ENCODE peak calls at places on chromosomes 11 and 22, in seven cellular contexts. One of them, this sample, is unnamed.

GRCh38 chr11:71228961-71229360 is 23.4 kb downstream of the SHANK2 start:
- DNase-seq in H1: no peak
- DNase-seq in IMR-90: no peak
- DNase-seq in HCT116: no peak
- DNase-seq in HepG2: no peak
- DNase-seq in K562: no peak
- DNase-seq in GM12878: no peak
- DNase-seq in this sample: no peak

GRCh38 chr11:46183819-46184218 is 62.6 kb upstream of the PHF21A start:
- DNase-seq in H1: no peak
- DNase-seq in IMR-90: peak
- DNase-seq in HCT116: no peak
- DNase-seq in HepG2: no peak
- DNase-seq in K562: no peak
- DNase-seq in GM12878: no peak
- DNase-seq in this sample: no peak

GRCh38 chr11:72962084-72962483 is 147.9 kb downstream of the ATG16L2 start:
- DNase-seq in H1: no peak
- DNase-seq in IMR-90: peak
- DNase-seq in HCT116: no peak
- DNase-seq in HepG2: no peak
- DNase-seq in K562: no peak
- DNase-seq in GM12878: no peak
- DNase-seq in this sample: no peak

GRCh38 chr11:69465236-69466000 is 16.0 kb upstream of the LINC01488 start:
- DNase-seq in H1: no peak
- DNase-seq in IMR-90: no peak
- DNase-seq in HCT116: no peak
- DNase-seq in HepG2: no peak
- DNase-seq in K562: no peak
- DNase-seq in GM12878: no peak
- DNase-seq in this sample: no peak

GRCh38 chr11:45930031-45930794 is 7.8 kb downstream of the LARGE2 start:
- DNase-seq in H1: no peak
- DNase-seq in IMR-90: no peak
- DNase-seq in HCT116: no peak
- DNase-seq in HepG2: no peak
- DNase-seq in K562: peak
- DNase-seq in GM12878: peak
- DNase-seq in this sample: no peak

GRCh38 chr11:44766972-44767278 is 40.2 kb downstream of the TSPAN18 start:
- DNase-seq in H1: peak
- DNase-seq in IMR-90: peak
- DNase-seq in HCT116: no peak
- DNase-seq in HepG2: no peak
- DNase-seq in K562: no peak
- DNase-seq in GM12878: no peak
- DNase-seq in this sample: no peak

GRCh38 chr22:29820941-29821789 is 16.9 kb downstream of the ASCC2 start:
- DNase-seq in H1: no peak
- DNase-seq in IMR-90: peak
- DNase-seq in HCT116: peak
- DNase-seq in HepG2: peak
- DNase-seq in K562: peak
- DNase-seq in GM12878: peak
- DNase-seq in this sample: peak

GRCh38 chr11:10605941-10606381 is 37.5 kb upstream of the LYVE1 start:
- DNase-seq in H1: no peak
- DNase-seq in IMR-90: peak
- DNase-seq in HCT116: no peak
- DNase-seq in HepG2: peak
- DNase-seq in K562: peak
- DNase-seq in GM12878: no peak
- DNase-seq in this sample: no peak

GRCh38 chr11:3983101-3983500 is 111.5 kb upstream of the RRM1 start:
- DNase-seq in H1: no peak
- DNase-seq in IMR-90: no peak
- DNase-seq in HCT116: no peak
- DNase-seq in HepG2: no peak
- DNase-seq in K562: no peak
- DNase-seq in GM12878: no peak
- DNase-seq in this sample: no peak

GRCh38 chr22:47196881-47197701 is 434.6 kb downstream of the TBC1D22A start:
- DNase-seq in H1: no peak
- DNase-seq in IMR-90: no peak
- DNase-seq in HCT116: no peak
- DNase-seq in HepG2: no peak
- DNase-seq in K562: no peak
- DNase-seq in GM12878: no peak
- DNase-seq in this sample: no peak

GRCh38 chr11:60777572-60777971 is 7.6 kb upstream of the MS4A10 start:
- DNase-seq in H1: no peak
- DNase-seq in IMR-90: peak
- DNase-seq in HCT116: no peak
- DNase-seq in HepG2: peak
- DNase-seq in K562: no peak
- DNase-seq in GM12878: no peak
- DNase-seq in this sample: peak

GRCh38 chr22:26588749-26589366 is 1.1 kb downstream of the TPST2 start:
- DNase-seq in H1: no peak
- DNase-seq in IMR-90: no peak
- DNase-seq in HCT116: no peak
- DNase-seq in HepG2: peak
- DNase-seq in K562: peak
- DNase-seq in GM12878: no peak
- DNase-seq in this sample: no peak

GRCh38 chr11:102085864-102086551 is 24.2 kb upstream of the YAP1 start:
- DNase-seq in H1: no peak
- DNase-seq in IMR-90: peak
- DNase-seq in HCT116: peak
- DNase-seq in HepG2: peak
- DNase-seq in K562: no peak
- DNase-seq in GM12878: no peak
- DNase-seq in this sample: peak

GRCh38 chr11:81359476-81359875 is 1374.2 kb downstream of the FAM181B start:
- DNase-seq in H1: no peak
- DNase-seq in IMR-90: no peak
- DNase-seq in HCT116: no peak
- DNase-seq in HepG2: no peak
- DNase-seq in K562: no peak
- DNase-seq in GM12878: no peak
- DNase-seq in this sample: no peak

GRCh38 chr22:36898690-36899089 is 14.7 kb upstream of the CSF2RB start:
- DNase-seq in H1: no peak
- DNase-seq in IMR-90: no peak
- DNase-seq in HCT116: no peak
- DNase-seq in HepG2: no peak
- DNase-seq in K562: no peak
- DNase-seq in GM12878: no peak
- DNase-seq in this sample: no peak

GRCh38 chr11:9895016-9895415 is 231.1 kb downstream of the SWAP70 start:
- DNase-seq in H1: no peak
- DNase-seq in IMR-90: peak
- DNase-seq in HCT116: no peak
- DNase-seq in HepG2: no peak
- DNase-seq in K562: no peak
- DNase-seq in GM12878: no peak
- DNase-seq in this sample: no peak

GRCh38 chr11:109241988-109242387 is 180.0 kb upstream of the C11orf87 start:
- DNase-seq in H1: no peak
- DNase-seq in IMR-90: no peak
- DNase-seq in HCT116: no peak
- DNase-seq in HepG2: no peak
- DNase-seq in K562: no peak
- DNase-seq in GM12878: no peak
- DNase-seq in this sample: no peak

GRCh38 chr11:62433553-62434301 is 14.9 kb downstream of the SCGB1A1 start:
- DNase-seq in H1: no peak
- DNase-seq in IMR-90: no peak
- DNase-seq in HCT116: no peak
- DNase-seq in HepG2: no peak
- DNase-seq in K562: no peak
- DNase-seq in GM12878: no peak
- DNase-seq in this sample: no peak

GRCh38 chr22:46792841-46793261 is 30.4 kb downstream of the TBC1D22A start:
- DNase-seq in H1: no peak
- DNase-seq in IMR-90: no peak
- DNase-seq in HCT116: no peak
- DNase-seq in HepG2: no peak
- DNase-seq in K562: no peak
- DNase-seq in GM12878: no peak
- DNase-seq in this sample: no peak

GRCh38 chr11:96178014-96178745 is 164.8 kb downstream of the MAML2 start:
- DNase-seq in H1: no peak
- DNase-seq in IMR-90: no peak
- DNase-seq in HCT116: no peak
- DNase-seq in HepG2: no peak
- DNase-seq in K562: no peak
- DNase-seq in GM12878: no peak
- DNase-seq in this sample: no peak

GRCh38 chr11:119832132-119832531 is 103.1 kb upstream of the NECTIN1 start:
- DNase-seq in H1: no peak
- DNase-seq in IMR-90: no peak
- DNase-seq in HCT116: no peak
- DNase-seq in HepG2: no peak
- DNase-seq in K562: no peak
- DNase-seq in GM12878: no peak
- DNase-seq in this sample: no peak

GRCh38 chr11:64120951-64121569 is 44.9 kb downstream of the MACROD1 start:
- DNase-seq in H1: no peak
- DNase-seq in IMR-90: peak
- DNase-seq in HCT116: no peak
- DNase-seq in HepG2: no peak
- DNase-seq in K562: no peak
- DNase-seq in GM12878: no peak
- DNase-seq in this sample: peak
- TF ChIP-seq CEBPB in H1: no peak
- TF ChIP-seq CEBPB in IMR-90: no peak
- TF ChIP-seq CEBPB in HCT116: no peak
- TF ChIP-seq CEBPB in HepG2: no peak
- TF ChIP-seq CEBPB in K562: no peak
- TF ChIP-seq CEBPB in GM12878: no peak
- TF ChIP-seq CEBPB in this sample: no peak

DNA sequence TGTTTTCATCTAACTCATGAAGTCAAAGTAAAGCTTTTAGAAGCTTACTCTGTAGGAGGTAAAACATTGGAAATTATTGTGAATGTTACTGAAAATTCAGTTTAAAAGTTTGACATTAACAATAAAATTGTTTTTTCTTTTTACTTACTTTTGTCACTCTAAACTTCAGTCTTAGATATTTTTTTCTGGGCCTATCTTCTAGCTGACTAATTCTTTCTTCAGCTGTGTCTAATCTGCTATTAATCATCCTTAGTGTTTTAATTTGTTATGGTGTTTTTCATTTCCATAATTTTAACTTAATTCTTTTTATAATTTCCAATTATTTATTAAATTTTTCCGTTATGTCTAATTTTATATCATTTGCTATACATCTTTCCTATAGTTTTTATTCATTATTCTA is 35.0 kb downstream of the IL10RA start:
- DNase-seq in H1: no peak
- DNase-seq in IMR-90: no peak
- DNase-seq in HCT116: no peak
- DNase-seq in HepG2: no peak
- DNase-seq in K562: no peak
- DNase-seq in GM12878: no peak
- DNase-seq in this sample: no peak
- TF ChIP-seq CEBPB in H1: no peak
- TF ChIP-seq CEBPB in IMR-90: no peak
- TF ChIP-seq CEBPB in HCT116: no peak
- TF ChIP-seq CEBPB in HepG2: no peak
- TF ChIP-seq CEBPB in K562: no peak
- TF ChIP-seq CEBPB in GM12878: no peak
- TF ChIP-seq CEBPB in this sample: no peak

DNA sequence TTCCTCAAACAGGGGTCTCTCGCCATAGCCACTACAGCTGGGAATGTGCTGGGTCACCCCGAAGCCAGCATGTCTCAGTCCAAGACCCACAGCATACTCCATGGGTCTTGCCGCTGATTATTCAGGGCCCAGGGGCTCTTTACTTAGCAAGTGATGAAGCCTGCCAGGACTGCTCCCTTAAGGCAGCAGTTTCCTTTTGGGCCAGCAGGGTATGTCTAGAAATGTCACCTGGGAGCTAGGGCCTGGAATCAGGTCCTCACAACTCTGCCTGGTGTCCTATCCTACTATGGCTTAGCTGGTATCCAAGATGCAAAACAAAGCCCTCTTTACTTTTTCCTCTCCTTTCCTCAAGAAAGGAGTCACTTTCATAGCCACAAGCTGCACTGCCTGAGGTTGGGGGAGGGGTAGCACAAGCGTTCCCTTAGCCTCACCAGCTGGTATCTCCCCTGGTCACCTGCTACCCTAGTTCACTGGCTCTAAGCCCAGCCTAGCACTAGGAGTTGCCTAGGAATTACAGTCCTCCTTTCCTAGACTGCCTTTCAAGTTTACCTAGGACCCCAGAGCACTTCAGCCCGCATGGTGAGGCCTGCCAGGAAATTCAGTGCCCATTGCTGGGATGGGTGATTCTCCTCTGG is 22.6 kb upstream of the NCR3LG1 start:
- DNase-seq in H1: peak
- DNase-seq in IMR-90: no peak
- DNase-seq in HCT116: no peak
- DNase-seq in HepG2: no peak
- DNase-seq in K562: no peak
- DNase-seq in GM12878: no peak
- DNase-seq in this sample: no peak
- TF ChIP-seq CEBPB in H1: no peak
- TF ChIP-seq CEBPB in IMR-90: no peak
- TF ChIP-seq CEBPB in HCT116: no peak
- TF ChIP-seq CEBPB in HepG2: no peak
- TF ChIP-seq CEBPB in K562: no peak
- TF ChIP-seq CEBPB in GM12878: no peak
- TF ChIP-seq CEBPB in this sample: no peak

DNA sequence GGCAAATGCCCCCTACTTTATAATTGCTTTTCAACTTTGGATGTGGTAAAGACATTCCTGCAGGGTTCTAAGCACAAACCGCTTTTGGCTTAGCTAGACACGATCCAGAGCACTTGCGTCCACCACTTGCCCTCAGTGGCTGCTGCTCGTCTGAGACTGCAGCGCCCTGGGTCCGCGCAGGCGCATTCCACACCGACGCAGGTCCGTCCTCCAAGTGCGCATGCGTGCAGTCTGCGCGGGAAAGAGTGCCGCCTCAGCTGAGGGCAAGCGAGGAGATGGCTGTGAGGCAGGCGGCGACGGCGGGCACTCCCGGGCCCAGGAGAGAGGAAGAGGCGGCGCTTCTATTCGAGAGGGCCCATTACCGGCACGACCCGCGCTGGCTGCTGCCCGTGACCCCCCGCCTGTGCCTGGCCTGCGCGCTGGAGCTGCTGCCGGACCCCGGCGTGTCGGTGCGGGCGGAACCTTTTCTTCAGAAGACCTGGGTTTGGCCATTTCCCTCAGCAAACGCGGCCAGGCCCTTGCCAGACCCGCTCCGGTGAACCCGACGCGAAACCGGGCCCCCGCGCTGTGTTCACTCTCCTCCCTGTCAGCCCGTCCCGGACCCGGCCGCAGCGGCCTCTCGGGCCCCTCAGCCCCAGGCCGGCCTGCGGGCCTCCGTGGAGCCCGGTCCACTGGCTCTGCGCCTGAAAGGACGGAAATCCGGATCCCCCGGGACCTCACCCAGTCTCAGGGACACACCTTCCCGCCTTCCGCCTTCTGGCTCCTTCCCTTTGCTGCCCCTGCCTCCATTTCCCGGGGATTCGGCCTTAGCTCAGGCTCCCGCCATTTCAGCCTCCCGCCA is at the start of gene MEI1:
- DNase-seq in H1: peak
- DNase-seq in IMR-90: peak
- DNase-seq in HCT116: no peak
- DNase-seq in HepG2: no peak
- DNase-seq in K562: no peak
- DNase-seq in GM12878: peak
- DNase-seq in this sample: peak
- TF ChIP-seq CEBPB in H1: no peak
- TF ChIP-seq CEBPB in IMR-90: no peak
- TF ChIP-seq CEBPB in HCT116: no peak
- TF ChIP-seq CEBPB in HepG2: no peak
- TF ChIP-seq CEBPB in K562: no peak
- TF ChIP-seq CEBPB in GM12878: no peak
- TF ChIP-seq CEBPB in this sample: no peak

This sample was measured in A549.